ENCODE peak calls at places on chromosomes 5 and 9, in six cellular contexts. D, Y, H, G, X and O are unnamed samples.
A peak's percentile ranks its signal among the peaks of the same experiment; 100 is the strongest.

GRCh38 chr9:68685770-68686169 is 19.3 kb upstream of the PIP5K1B start:
- DNase-seq in Y (peak; percentile 53), H (peak; percentile 68), D (peak; percentile 37), X (peak; percentile 57), G (peak; percentile 28), O (peak; percentile 7)

GRCh38 chr5:168822745-168823281 is 243.6 kb upstream of the PANK3 start:
- DNase-seq in X (no peak), D (no peak), Y (no peak), H (no peak), G (no peak), O (no peak)

GRCh38 chr5:127519527-127519926 is 2.1 kb downstream of the PRRC1 start:
- DNase-seq in Y (no peak), X (no peak), D (no peak), H (no peak), G (no peak), O (no peak)

GRCh38 chr9:115367321-115367720 is 249.4 kb upstream of the TNC start:
- DNase-seq in H (no peak), D (no peak), Y (no peak), X (no peak), G (no peak), O (no peak)

GRCh38 chr5:71475788-71476384 is 20.4 kb downstream of the BDP1 start:
- DNase-seq in X (no peak), Y (peak; percentile 18), D (no peak), G (peak; percentile 57), H (peak; percentile 45), O (peak; percentile 39)

GRCh38 chr5:141084487-141084989 is 9.9 kb upstream of the PCDHB2 start:
- DNase-seq in G (peak; percentile 77), H (peak; percentile 13), X (peak; percentile 66), Y (peak; percentile 72), D (no peak), O (peak; percentile 90)

GRCh38 chr5:34674226-34674625 is 18.1 kb downstream of the RAI14 start:
- DNase-seq in Y (no peak), G (no peak), X (no peak), H (no peak), D (no peak), O (no peak)

GRCh38 chr9:96052703-96053102 is 177.2 kb downstream of the ERCC6L2 start:
- DNase-seq in X (no peak), Y (no peak), H (no peak), G (no peak), D (no peak), O (no peak)

DNA sequence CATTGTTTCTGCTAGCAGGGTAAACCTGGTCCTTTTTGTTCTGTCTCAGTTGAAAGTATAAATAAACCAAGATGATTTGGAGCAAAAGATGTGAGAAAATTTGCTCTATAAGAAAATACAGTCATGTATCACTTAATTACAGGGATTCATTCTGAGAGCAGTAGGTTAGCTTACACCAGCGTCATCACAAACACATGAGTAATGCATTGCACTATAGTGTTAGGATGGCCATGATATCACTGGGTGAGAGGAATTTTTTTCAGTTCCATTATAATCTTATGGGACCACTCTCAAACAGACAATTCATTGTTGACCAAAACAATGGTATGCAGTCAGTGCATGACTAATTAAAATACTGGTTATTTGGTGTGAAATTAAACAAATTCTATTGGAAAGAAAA is 430.9 kb downstream of the CHSY3 start:
- DNase-seq in X (no peak), D (no peak), Y (no peak), G (no peak), H (no peak), O (no peak)
- TF ChIP-seq JUND in X (no peak), D (no peak), Y (no peak), G (no peak), H (no peak), O (no peak)

DNA sequence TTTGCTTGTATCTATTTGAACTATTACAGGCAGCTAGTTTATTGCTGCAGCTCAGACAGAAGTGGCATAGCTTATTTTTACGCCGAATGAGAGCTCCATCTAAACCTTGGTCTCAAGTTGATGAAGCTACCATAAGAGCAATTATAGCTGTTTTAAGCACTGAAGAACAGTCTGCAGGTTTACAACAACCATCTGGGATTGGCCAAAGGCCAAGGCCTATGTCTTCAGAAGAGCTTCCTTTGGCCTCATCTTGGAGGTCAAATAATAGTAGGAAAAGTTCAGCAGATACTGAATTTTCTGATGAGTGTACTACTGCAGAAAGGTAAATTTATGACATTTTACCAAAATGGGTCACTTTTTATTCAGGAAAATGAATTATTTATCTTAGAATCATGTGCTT is 67.9 kb downstream of the YTHDC2 start:
- DNase-seq in D (no peak), X (no peak), H (no peak), Y (no peak), G (no peak), O (no peak)
- TF ChIP-seq JUND in D (no peak), X (no peak), H (no peak), Y (no peak), G (no peak), O (no peak)

GRCh38 chr5:124712724-124713305 is 33.6 kb downstream of the ZNF608 start:
- DNase-seq in G (no peak), H (no peak), D (no peak), X (no peak), Y (no peak), O (no peak)

GRCh38 chr5:124716169-124716568 is 30.3 kb downstream of the ZNF608 start:
- DNase-seq in H (no peak), G (no peak), X (no peak), D (no peak), Y (no peak), O (no peak)

GRCh38 chr5:124718376-124718775 is 28.1 kb downstream of the ZNF608 start:
- DNase-seq in X (no peak), D (no peak), G (peak; percentile 72), Y (no peak), H (no peak), O (no peak)

GRCh38 chr5:124713595-124713994 is 32.8 kb downstream of the ZNF608 start:
- DNase-seq in H (no peak), D (no peak), X (no peak), G (no peak), Y (no peak), O (no peak)

DNA sequence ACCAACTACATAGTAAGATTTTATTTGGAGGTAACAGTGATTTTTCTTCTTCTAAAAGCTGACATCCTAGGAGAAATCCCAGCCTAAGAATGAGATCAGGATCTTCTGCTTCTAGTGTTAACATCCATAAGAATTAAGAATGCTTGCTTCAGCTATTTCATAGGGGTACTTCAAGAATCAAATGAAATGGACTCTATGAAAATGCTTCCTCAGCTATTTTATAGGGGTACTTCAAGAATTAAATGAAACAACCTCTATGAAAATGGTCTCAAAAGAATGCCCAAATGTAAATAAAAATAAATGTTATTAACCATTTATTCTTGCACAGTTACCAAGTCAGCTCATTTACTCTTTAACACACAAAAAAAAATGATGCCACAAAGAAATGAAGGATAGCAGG is 31.5 kb downstream of the ZNF608 start:
- DNase-seq in H (no peak), D (no peak), G (no peak), Y (no peak), X (no peak), O (no peak)
- TF ChIP-seq JUND in H (no peak), D (no peak), G (no peak), Y (no peak), X (no peak), O (no peak)

GRCh38 chr5:56525117-56525516 is 290.2 kb upstream of the MAP3K1 start:
- DNase-seq in Y (no peak), X (no peak), H (no peak), G (no peak), D (no peak), O (no peak)
- TF ChIP-seq JUND in Y (no peak), X (no peak), H (no peak), G (no peak), D (peak; percentile 36), O (no peak)

DNA sequence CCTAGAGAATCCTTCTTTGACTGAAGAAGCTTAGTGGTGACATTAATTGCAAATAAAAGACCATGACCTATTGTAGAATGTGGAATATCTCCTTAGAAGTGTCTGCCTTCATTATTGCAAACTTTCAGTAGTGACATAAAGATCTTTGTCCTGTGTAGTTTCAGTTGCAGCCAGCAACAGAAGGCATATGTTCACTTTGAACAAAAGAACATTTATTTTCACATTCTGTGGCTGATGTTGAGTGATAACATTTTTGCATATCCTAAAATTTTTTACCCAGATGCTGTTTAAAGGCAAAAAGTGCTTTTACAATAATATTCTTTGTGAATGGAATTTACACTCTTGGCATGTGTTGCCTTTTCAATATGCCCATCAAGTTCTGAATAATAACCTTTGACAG is 165.9 kb downstream of the TMC1 start:
- DNase-seq in D (no peak), G (no peak), H (no peak), Y (no peak), X (no peak), O (no peak)
- TF ChIP-seq JUND in D (no peak), G (no peak), H (no peak), Y (no peak), X (no peak), O (no peak)